ENCODE peak calls at places on chromosomes 3 and 15, in six cellular contexts. One of them, this sample, is unnamed.

GRCh38 chr15:82414536-82415191 is 15.0 kb upstream of the GOLGA6L9 start:
- DNase-seq in trophoblast cell: no peak
- DNase-seq in mesendoderm: no peak
- DNase-seq in IMR-90: peak
- DNase-seq in mesenchymal stem cell: peak
- DNase-seq in neuronal stem cell: no peak
- DNase-seq in this sample: no peak

GRCh38 chr3:124924741-124925140 is 9.8 kb downstream of the MUC13 start:
- DNase-seq in IMR-90: peak
- DNase-seq in mesenchymal stem cell: no peak
- DNase-seq in trophoblast cell: no peak
- DNase-seq in mesendoderm: no peak
- DNase-seq in neuronal stem cell: no peak
- DNase-seq in this sample: no peak

GRCh38 chr15:100194955-100195354 is 146.8 kb downstream of the ADAMTS17 start:
- DNase-seq in mesenchymal stem cell: no peak
- DNase-seq in IMR-90: no peak
- DNase-seq in trophoblast cell: no peak
- DNase-seq in mesendoderm: no peak
- DNase-seq in neuronal stem cell: no peak
- DNase-seq in this sample: no peak

GRCh38 chr3:34357461-34357860 is 559.0 kb downstream of the PDCD6IP start:
- DNase-seq in IMR-90: no peak
- DNase-seq in mesenchymal stem cell: no peak
- DNase-seq in trophoblast cell: peak
- DNase-seq in mesendoderm: no peak
- DNase-seq in neuronal stem cell: no peak
- DNase-seq in this sample: no peak

GRCh38 chr15:40308844-40309189 is 1.1 kb upstream of the PLCB2 start:
- DNase-seq in mesenchymal stem cell: no peak
- DNase-seq in trophoblast cell: no peak
- DNase-seq in mesendoderm: peak
- DNase-seq in neuronal stem cell: no peak
- DNase-seq in IMR-90: no peak
- DNase-seq in this sample: no peak

GRCh38 chr3:122298239-122298638 is 26.8 kb upstream of the CSTA start:
- DNase-seq in IMR-90: no peak
- DNase-seq in mesendoderm: no peak
- DNase-seq in trophoblast cell: no peak
- DNase-seq in mesenchymal stem cell: no peak
- DNase-seq in neuronal stem cell: no peak
- DNase-seq in this sample: no peak

GRCh38 chr15:54816406-54816805 is 380.3 kb downstream of the RSL24D1 start:
- DNase-seq in mesenchymal stem cell: no peak
- DNase-seq in trophoblast cell: no peak
- DNase-seq in IMR-90: no peak
- DNase-seq in mesendoderm: no peak
- DNase-seq in neuronal stem cell: no peak
- DNase-seq in this sample: no peak

GRCh38 chr3:160678447-160678846 is 1.5 kb downstream of the ARL14 start:
- DNase-seq in trophoblast cell: no peak
- DNase-seq in mesendoderm: no peak
- DNase-seq in mesenchymal stem cell: no peak
- DNase-seq in IMR-90: no peak
- DNase-seq in neuronal stem cell: no peak
- DNase-seq in this sample: no peak

GRCh38 chr3:125374501-125374995 is 577 bp downstream of the ZNF148 start:
- DNase-seq in mesendoderm: peak
- DNase-seq in mesenchymal stem cell: peak
- DNase-seq in IMR-90: peak
- DNase-seq in neuronal stem cell: peak
- DNase-seq in trophoblast cell: peak
- DNase-seq in this sample: peak

GRCh38 chr15:68206711-68207151 is 1.6 kb upstream of the CALML4 start:
- DNase-seq in trophoblast cell: no peak
- DNase-seq in mesenchymal stem cell: no peak
- DNase-seq in IMR-90: no peak
- DNase-seq in neuronal stem cell: no peak
- DNase-seq in mesendoderm: no peak
- DNase-seq in this sample: peak

GRCh38 chr3:157832588-157832987 is 273.6 kb downstream of the SHOX2 start:
- DNase-seq in mesendoderm: no peak
- DNase-seq in trophoblast cell: no peak
- DNase-seq in neuronal stem cell: no peak
- DNase-seq in IMR-90: no peak
- DNase-seq in mesenchymal stem cell: no peak
- DNase-seq in this sample: no peak

GRCh38 chr15:77148191-77148590 is 77.3 kb upstream of the TSPAN3 start:
- DNase-seq in neuronal stem cell: no peak
- DNase-seq in IMR-90: no peak
- DNase-seq in mesendoderm: no peak
- DNase-seq in trophoblast cell: no peak
- DNase-seq in mesenchymal stem cell: no peak
- DNase-seq in this sample: no peak

GRCh38 chr3:143429628-143430514 is 310.3 kb downstream of the CHST2 start:
- DNase-seq in mesenchymal stem cell: peak
- DNase-seq in neuronal stem cell: no peak
- DNase-seq in IMR-90: peak
- DNase-seq in trophoblast cell: peak
- DNase-seq in mesendoderm: peak
- DNase-seq in this sample: no peak

GRCh38 chr3:29144807-29145206 is 136.1 kb upstream of the RBMS3 start:
- DNase-seq in trophoblast cell: no peak
- DNase-seq in mesenchymal stem cell: peak
- DNase-seq in mesendoderm: no peak
- DNase-seq in IMR-90: peak
- DNase-seq in neuronal stem cell: no peak
- DNase-seq in this sample: no peak

GRCh38 chr3:4716731-4717362 is 223.7 kb downstream of the ITPR1 start:
- DNase-seq in neuronal stem cell: no peak
- DNase-seq in mesenchymal stem cell: no peak
- DNase-seq in mesendoderm: no peak
- DNase-seq in trophoblast cell: no peak
- DNase-seq in IMR-90: peak
- DNase-seq in this sample: no peak

GRCh38 chr15:42194502-42194901 is 13.6 kb downstream of the VPS39 start:
- DNase-seq in mesenchymal stem cell: peak
- DNase-seq in neuronal stem cell: no peak
- DNase-seq in IMR-90: peak
- DNase-seq in trophoblast cell: peak
- DNase-seq in mesendoderm: peak
- DNase-seq in this sample: no peak

GRCh38 chr3:9549600-9549999 is 4.0 kb downstream of the LHFPL4 start:
- DNase-seq in neuronal stem cell: no peak
- DNase-seq in IMR-90: no peak
- DNase-seq in mesendoderm: no peak
- DNase-seq in trophoblast cell: no peak
- DNase-seq in mesenchymal stem cell: no peak
- DNase-seq in this sample: no peak

GRCh38 chr15:62850791-62851291 is 191.7 kb upstream of the TPM1 start:
- DNase-seq in trophoblast cell: peak
- DNase-seq in mesenchymal stem cell: peak
- DNase-seq in neuronal stem cell: peak
- DNase-seq in IMR-90: peak
- DNase-seq in mesendoderm: peak
- DNase-seq in this sample: no peak

GRCh38 chr15:40498418-40498817 is 27.6 kb downstream of the CHST14 start:
- DNase-seq in mesenchymal stem cell: no peak
- DNase-seq in mesendoderm: no peak
- DNase-seq in neuronal stem cell: no peak
- DNase-seq in trophoblast cell: no peak
- DNase-seq in IMR-90: peak
- DNase-seq in this sample: no peak

GRCh38 chr3:140343211-140343610 is 334.7 kb upstream of the TRIM42 start:
- DNase-seq in mesendoderm: no peak
- DNase-seq in IMR-90: no peak
- DNase-seq in neuronal stem cell: no peak
- DNase-seq in mesenchymal stem cell: no peak
- DNase-seq in trophoblast cell: no peak
- DNase-seq in this sample: no peak

GRCh38 chr15:28179270-28179669 is 80.2 kb upstream of the OCA2 start:
- DNase-seq in mesendoderm: no peak
- DNase-seq in mesenchymal stem cell: no peak
- DNase-seq in IMR-90: no peak
- DNase-seq in trophoblast cell: no peak
- DNase-seq in neuronal stem cell: no peak
- DNase-seq in this sample: no peak

GRCh38 chr15:24957691-24958090 is 2.9 kb downstream of the SNRPN start:
- DNase-seq in mesenchymal stem cell: no peak
- DNase-seq in IMR-90: no peak
- DNase-seq in trophoblast cell: no peak
- DNase-seq in mesendoderm: peak
- DNase-seq in neuronal stem cell: no peak
- DNase-seq in this sample: no peak

GRCh38 chr3:152943645-152944044 is 108.7 kb downstream of the P2RY1 start:
- DNase-seq in IMR-90: no peak
- DNase-seq in neuronal stem cell: no peak
- DNase-seq in mesendoderm: no peak
- DNase-seq in mesenchymal stem cell: peak
- DNase-seq in trophoblast cell: no peak
- DNase-seq in this sample: no peak

GRCh38 chr15:35705885-35706590 is 160.1 kb upstream of the DPH6 start:
- DNase-seq in neuronal stem cell: no peak
- DNase-seq in mesenchymal stem cell: peak
- DNase-seq in mesendoderm: peak
- DNase-seq in trophoblast cell: peak
- DNase-seq in IMR-90: peak
- DNase-seq in this sample: no peak

GRCh38 chr3:48661501-48662139 is 1.1 kb downstream of the CELSR3 start:
- DNase-seq in mesenchymal stem cell: peak
- DNase-seq in neuronal stem cell: peak
- DNase-seq in IMR-90: peak
- DNase-seq in trophoblast cell: peak
- DNase-seq in mesendoderm: peak
- DNase-seq in this sample: peak

GRCh38 chr15:49282366-49282765 is 112.3 kb downstream of the GALK2 start:
- DNase-seq in neuronal stem cell: no peak
- DNase-seq in mesenchymal stem cell: no peak
- DNase-seq in IMR-90: peak
- DNase-seq in mesendoderm: no peak
- DNase-seq in trophoblast cell: no peak
- DNase-seq in this sample: no peak

GRCh38 chr3:14346191-14346590 is 56.2 kb upstream of the SLC6A6 start:
- DNase-seq in mesendoderm: no peak
- DNase-seq in trophoblast cell: no peak
- DNase-seq in IMR-90: no peak
- DNase-seq in mesenchymal stem cell: no peak
- DNase-seq in neuronal stem cell: no peak
- DNase-seq in this sample: no peak

GRCh38 chr3:37477713-37478487 is 303.5 kb upstream of the LRRFIP2 start:
- DNase-seq in trophoblast cell: no peak
- DNase-seq in mesendoderm: no peak
- DNase-seq in mesenchymal stem cell: no peak
- DNase-seq in IMR-90: no peak
- DNase-seq in neuronal stem cell: no peak
- DNase-seq in this sample: no peak

GRCh38 chr3:851098-851790 is 241.6 kb upstream of the CNTN6 start:
- DNase-seq in neuronal stem cell: no peak
- DNase-seq in mesenchymal stem cell: no peak
- DNase-seq in trophoblast cell: no peak
- DNase-seq in mesendoderm: peak
- DNase-seq in IMR-90: no peak
- DNase-seq in this sample: peak

GRCh38 chr3:125042725-125043406 is 12.9 kb downstream of the HEG1 start:
- DNase-seq in trophoblast cell: no peak
- DNase-seq in neuronal stem cell: no peak
- DNase-seq in mesendoderm: no peak
- DNase-seq in mesenchymal stem cell: peak
- DNase-seq in IMR-90: peak
- DNase-seq in this sample: no peak

GRCh38 chr15:31482122-31482922 is 155.7 kb downstream of the KLF13 start:
- DNase-seq in mesendoderm: no peak
- DNase-seq in IMR-90: no peak
- DNase-seq in neuronal stem cell: no peak
- DNase-seq in trophoblast cell: no peak
- DNase-seq in mesenchymal stem cell: no peak
- DNase-seq in this sample: peak

GRCh38 chr15:70280781-70281180 is 183.1 kb upstream of the TLE3 start:
- DNase-seq in neuronal stem cell: no peak
- DNase-seq in IMR-90: no peak
- DNase-seq in trophoblast cell: no peak
- DNase-seq in mesenchymal stem cell: no peak
- DNase-seq in mesendoderm: no peak
- DNase-seq in this sample: no peak

GRCh38 chr15:70279096-70279495 is 181.4 kb upstream of the TLE3 start:
- DNase-seq in neuronal stem cell: no peak
- DNase-seq in IMR-90: no peak
- DNase-seq in trophoblast cell: no peak
- DNase-seq in mesenchymal stem cell: no peak
- DNase-seq in mesendoderm: no peak
- DNase-seq in this sample: no peak

GRCh38 chr15:70277556-70277955 is 179.8 kb upstream of the TLE3 start:
- DNase-seq in IMR-90: no peak
- DNase-seq in trophoblast cell: no peak
- DNase-seq in neuronal stem cell: no peak
- DNase-seq in mesendoderm: no peak
- DNase-seq in mesenchymal stem cell: no peak
- DNase-seq in this sample: no peak

GRCh38 chr15:70276401-70276800 is 178.7 kb upstream of the TLE3 start:
- DNase-seq in neuronal stem cell: no peak
- DNase-seq in trophoblast cell: no peak
- DNase-seq in mesendoderm: no peak
- DNase-seq in mesenchymal stem cell: no peak
- DNase-seq in IMR-90: no peak
- DNase-seq in this sample: no peak

GRCh38 chr15:70278644-70279043 is 180.9 kb upstream of the TLE3 start:
- DNase-seq in trophoblast cell: no peak
- DNase-seq in mesendoderm: no peak
- DNase-seq in IMR-90: no peak
- DNase-seq in mesenchymal stem cell: no peak
- DNase-seq in neuronal stem cell: no peak
- DNase-seq in this sample: no peak
- H2AK5ac ChIP-seq in trophoblast cell: no peak
- H2AK5ac ChIP-seq in mesendoderm: no peak
- H2AK5ac ChIP-seq in IMR-90: no peak
- H2AK5ac ChIP-seq in mesenchymal stem cell: no peak
- H2AK5ac ChIP-seq in neuronal stem cell: peak
- H2AK5ac ChIP-seq in this sample: no peak

GRCh38 chr3:133532951-133533350 is 40.5 kb upstream of the CDV3 start:
- DNase-seq in trophoblast cell: peak
- DNase-seq in neuronal stem cell: no peak
- DNase-seq in IMR-90: peak
- DNase-seq in mesendoderm: peak
- DNase-seq in mesenchymal stem cell: peak
- DNase-seq in this sample: no peak
- H2AK5ac ChIP-seq in trophoblast cell: no peak
- H2AK5ac ChIP-seq in neuronal stem cell: no peak
- H2AK5ac ChIP-seq in IMR-90: peak
- H2AK5ac ChIP-seq in mesendoderm: no peak
- H2AK5ac ChIP-seq in mesenchymal stem cell: no peak
- H2AK5ac ChIP-seq in this sample: no peak

GRCh38 chr15:74303741-74304309 is 63.6 kb downstream of the CYP11A1 start:
- DNase-seq in mesendoderm: peak
- DNase-seq in neuronal stem cell: no peak
- DNase-seq in IMR-90: no peak
- DNase-seq in mesenchymal stem cell: no peak
- DNase-seq in trophoblast cell: no peak
- DNase-seq in this sample: no peak
- H2AK5ac ChIP-seq in mesendoderm: no peak
- H2AK5ac ChIP-seq in neuronal stem cell: no peak
- H2AK5ac ChIP-seq in IMR-90: no peak
- H2AK5ac ChIP-seq in mesenchymal stem cell: no peak
- H2AK5ac ChIP-seq in trophoblast cell: no peak
- H2AK5ac ChIP-seq in this sample: no peak

GRCh38 chr3:61690016-61690415 is 128.6 kb downstream of the PTPRG start:
- DNase-seq in neuronal stem cell: no peak
- DNase-seq in mesenchymal stem cell: no peak
- DNase-seq in trophoblast cell: no peak
- DNase-seq in IMR-90: no peak
- DNase-seq in mesendoderm: peak
- DNase-seq in this sample: no peak
- H2AK5ac ChIP-seq in neuronal stem cell: no peak
- H2AK5ac ChIP-seq in mesenchymal stem cell: no peak
- H2AK5ac ChIP-seq in trophoblast cell: no peak
- H2AK5ac ChIP-seq in IMR-90: no peak
- H2AK5ac ChIP-seq in mesendoderm: no peak
- H2AK5ac ChIP-seq in this sample: no peak